ENCODE peak calls at places on chromosomes 5 and 9, in nine cellular contexts. One of them, this sample, is unnamed.

GRCh38 chr9:131747352-131747751 is 7.5 kb upstream of the RAPGEF1 start:
- DNase-seq in GM12865: peak; percentile 77
- DNase-seq in SK-N-SH: peak; percentile 52
- DNase-seq in foreskin keratinocyte: peak; percentile 43
- DNase-seq in Calu3: peak; percentile 17
- DNase-seq in endothelial cell of umbilical vein: peak; percentile 72
- DNase-seq in BE2C: peak; percentile 29
- DNase-seq in stomach: no peak
- DNase-seq in AG04450: no peak
- DNase-seq in this sample: no peak

GRCh38 chr9:121398374-121398773 is 28.3 kb upstream of the STOM start:
- DNase-seq in Calu3: no peak
- DNase-seq in BE2C: no peak
- DNase-seq in AG04450: peak; percentile 97
- DNase-seq in SK-N-SH: no peak
- DNase-seq in stomach: no peak
- DNase-seq in foreskin keratinocyte: peak; percentile 100
- DNase-seq in GM12865: no peak
- DNase-seq in endothelial cell of umbilical vein: peak; percentile 60
- DNase-seq in this sample: no peak

GRCh38 chr5:99122976-99123375 is 194.2 kb upstream of the CHD1 start:
- DNase-seq in GM12865: no peak
- DNase-seq in stomach: no peak
- DNase-seq in SK-N-SH: no peak
- DNase-seq in BE2C: no peak
- DNase-seq in Calu3: no peak
- DNase-seq in foreskin keratinocyte: peak; percentile 57
- DNase-seq in endothelial cell of umbilical vein: no peak
- DNase-seq in AG04450: no peak
- DNase-seq in this sample: no peak

GRCh38 chr9:21989440-21990189 is 4.6 kb downstream of the CDKN2A start:
- DNase-seq in endothelial cell of umbilical vein: no peak
- DNase-seq in foreskin keratinocyte: no peak
- DNase-seq in SK-N-SH: no peak
- DNase-seq in Calu3: peak; percentile 49
- DNase-seq in stomach: no peak
- DNase-seq in GM12865: no peak
- DNase-seq in BE2C: no peak
- DNase-seq in AG04450: no peak
- DNase-seq in this sample: no peak

GRCh38 chr5:134438268-134438622 is 26.6 kb upstream of the CDKN2AIPNL start:
- DNase-seq in GM12865: no peak
- DNase-seq in endothelial cell of umbilical vein: no peak
- DNase-seq in AG04450: no peak
- DNase-seq in SK-N-SH: no peak
- DNase-seq in BE2C: no peak
- DNase-seq in stomach: no peak
- DNase-seq in foreskin keratinocyte: peak; percentile 76
- DNase-seq in Calu3: no peak
- DNase-seq in this sample: no peak

GRCh38 chr5:154818459-154819116 is 31.8 kb downstream of the FAXDC2 start:
- DNase-seq in AG04450: no peak
- DNase-seq in Calu3: no peak
- DNase-seq in GM12865: no peak
- DNase-seq in SK-N-SH: no peak
- DNase-seq in BE2C: no peak
- DNase-seq in endothelial cell of umbilical vein: no peak
- DNase-seq in stomach: no peak
- DNase-seq in foreskin keratinocyte: no peak
- DNase-seq in this sample: no peak

GRCh38 chr5:114101153-114101552 is 260.7 kb upstream of the KCNN2 start:
- DNase-seq in stomach: no peak
- DNase-seq in foreskin keratinocyte: peak; percentile 27
- DNase-seq in BE2C: peak; percentile 37
- DNase-seq in GM12865: peak; percentile 40
- DNase-seq in AG04450: peak; percentile 20
- DNase-seq in endothelial cell of umbilical vein: peak; percentile 37
- DNase-seq in Calu3: peak; percentile 63
- DNase-seq in SK-N-SH: peak; percentile 12
- DNase-seq in this sample: peak; percentile 2

GRCh38 chr9:105246656-105247162 is 2.3 kb downstream of the SLC44A1 start:
- DNase-seq in AG04450: no peak
- DNase-seq in BE2C: no peak
- DNase-seq in SK-N-SH: no peak
- DNase-seq in foreskin keratinocyte: no peak
- DNase-seq in stomach: no peak
- DNase-seq in GM12865: no peak
- DNase-seq in Calu3: no peak
- DNase-seq in endothelial cell of umbilical vein: no peak
- DNase-seq in this sample: no peak

GRCh38 chr5:156687514-156687913 is 162.6 kb upstream of the PPP1R2B start:
- DNase-seq in endothelial cell of umbilical vein: no peak
- DNase-seq in BE2C: no peak
- DNase-seq in foreskin keratinocyte: no peak
- DNase-seq in SK-N-SH: no peak
- DNase-seq in AG04450: no peak
- DNase-seq in GM12865: no peak
- DNase-seq in stomach: no peak
- DNase-seq in Calu3: no peak
- DNase-seq in this sample: no peak

GRCh38 chr9:20197976-20198685 is 409.3 kb upstream of the SLC24A2 start:
- DNase-seq in foreskin keratinocyte: peak; percentile 74
- DNase-seq in Calu3: no peak
- DNase-seq in AG04450: no peak
- DNase-seq in stomach: no peak
- DNase-seq in BE2C: no peak
- DNase-seq in endothelial cell of umbilical vein: no peak
- DNase-seq in GM12865: peak; percentile 15
- DNase-seq in SK-N-SH: peak; percentile 10
- DNase-seq in this sample: no peak

GRCh38 chr9:131840220-131840619 is 100.3 kb upstream of the RAPGEF1 start:
- DNase-seq in foreskin keratinocyte: no peak
- DNase-seq in BE2C: no peak
- DNase-seq in stomach: no peak
- DNase-seq in SK-N-SH: no peak
- DNase-seq in AG04450: no peak
- DNase-seq in GM12865: no peak
- DNase-seq in endothelial cell of umbilical vein: no peak
- DNase-seq in Calu3: no peak
- DNase-seq in this sample: no peak

GRCh38 chr9:90860382-90860781 is 58.8 kb downstream of the SYK start:
- DNase-seq in SK-N-SH: no peak
- DNase-seq in endothelial cell of umbilical vein: no peak
- DNase-seq in AG04450: no peak
- DNase-seq in stomach: no peak
- DNase-seq in foreskin keratinocyte: no peak
- DNase-seq in BE2C: no peak
- DNase-seq in GM12865: no peak
- DNase-seq in Calu3: no peak
- DNase-seq in this sample: no peak

GRCh38 chr9:82410306-82410705 is 421.7 kb downstream of the SPATA31D1 start:
- DNase-seq in stomach: no peak
- DNase-seq in Calu3: peak; percentile 1
- DNase-seq in SK-N-SH: no peak
- DNase-seq in foreskin keratinocyte: peak; percentile 81
- DNase-seq in GM12865: peak; percentile 65
- DNase-seq in AG04450: peak; percentile 16
- DNase-seq in BE2C: no peak
- DNase-seq in endothelial cell of umbilical vein: no peak
- DNase-seq in this sample: no peak

GRCh38 chr5:148850836-148851235 is 24.4 kb downstream of the ADRB2 start:
- DNase-seq in AG04450: no peak
- DNase-seq in stomach: no peak
- DNase-seq in endothelial cell of umbilical vein: no peak
- DNase-seq in GM12865: no peak
- DNase-seq in Calu3: no peak
- DNase-seq in SK-N-SH: no peak
- DNase-seq in BE2C: no peak
- DNase-seq in foreskin keratinocyte: no peak
- DNase-seq in this sample: no peak

GRCh38 chr5:10333154-10334006 is 20.1 kb upstream of the MARCHF6 start:
- DNase-seq in BE2C: no peak
- DNase-seq in Calu3: peak; percentile 59
- DNase-seq in GM12865: no peak
- DNase-seq in AG04450: no peak
- DNase-seq in endothelial cell of umbilical vein: peak; percentile 39
- DNase-seq in stomach: peak; percentile 60
- DNase-seq in SK-N-SH: peak; percentile 63
- DNase-seq in foreskin keratinocyte: no peak
- DNase-seq in this sample: peak; percentile 61

GRCh38 chr5:78896128-78896527 is 89.0 kb downstream of the ARSB start:
- DNase-seq in BE2C: peak; percentile 43
- DNase-seq in foreskin keratinocyte: peak; percentile 39
- DNase-seq in SK-N-SH: no peak
- DNase-seq in stomach: no peak
- DNase-seq in Calu3: no peak
- DNase-seq in endothelial cell of umbilical vein: peak; percentile 38
- DNase-seq in GM12865: no peak
- DNase-seq in AG04450: peak; percentile 67
- DNase-seq in this sample: no peak

GRCh38 chr5:80140496-80140895 is 105.3 kb downstream of the THBS4 start:
- DNase-seq in foreskin keratinocyte: no peak
- DNase-seq in BE2C: no peak
- DNase-seq in stomach: no peak
- DNase-seq in Calu3: no peak
- DNase-seq in SK-N-SH: no peak
- DNase-seq in endothelial cell of umbilical vein: no peak
- DNase-seq in GM12865: no peak
- DNase-seq in AG04450: no peak
- DNase-seq in this sample: no peak

GRCh38 chr5:125311743-125312142 is 565.3 kb upstream of the ZNF608 start:
- DNase-seq in GM12865: no peak
- DNase-seq in AG04450: peak; percentile 59
- DNase-seq in foreskin keratinocyte: peak; percentile 92
- DNase-seq in BE2C: no peak
- DNase-seq in Calu3: no peak
- DNase-seq in stomach: no peak
- DNase-seq in SK-N-SH: no peak
- DNase-seq in endothelial cell of umbilical vein: peak; percentile 77
- DNase-seq in this sample: no peak

GRCh38 chr5:75389430-75389829 is 52.4 kb downstream of the HMGCR start:
- DNase-seq in stomach: no peak
- DNase-seq in SK-N-SH: no peak
- DNase-seq in endothelial cell of umbilical vein: no peak
- DNase-seq in Calu3: no peak
- DNase-seq in BE2C: no peak
- DNase-seq in GM12865: peak; percentile 18
- DNase-seq in AG04450: no peak
- DNase-seq in foreskin keratinocyte: no peak
- DNase-seq in this sample: no peak

GRCh38 chr5:6485441-6485840 is 36.8 kb downstream of the UBE2QL1 start:
- DNase-seq in SK-N-SH: no peak
- DNase-seq in foreskin keratinocyte: no peak
- DNase-seq in AG04450: no peak
- DNase-seq in Calu3: no peak
- DNase-seq in stomach: no peak
- DNase-seq in GM12865: peak; percentile 39
- DNase-seq in BE2C: no peak
- DNase-seq in endothelial cell of umbilical vein: no peak
- DNase-seq in this sample: no peak

GRCh38 chr9:967436-967835 is 9.0 kb upstream of the DMRT3 start:
- DNase-seq in BE2C: no peak
- DNase-seq in Calu3: no peak
- DNase-seq in AG04450: no peak
- DNase-seq in stomach: no peak
- DNase-seq in foreskin keratinocyte: no peak
- DNase-seq in SK-N-SH: no peak
- DNase-seq in GM12865: no peak
- DNase-seq in endothelial cell of umbilical vein: no peak
- DNase-seq in this sample: no peak

GRCh38 chr5:2143088-2143487 is 260.4 kb upstream of the IRX4 start:
- DNase-seq in Calu3: no peak
- DNase-seq in SK-N-SH: no peak
- DNase-seq in GM12865: no peak
- DNase-seq in stomach: no peak
- DNase-seq in foreskin keratinocyte: no peak
- DNase-seq in AG04450: no peak
- DNase-seq in BE2C: no peak
- DNase-seq in endothelial cell of umbilical vein: no peak
- DNase-seq in this sample: no peak

DNA sequence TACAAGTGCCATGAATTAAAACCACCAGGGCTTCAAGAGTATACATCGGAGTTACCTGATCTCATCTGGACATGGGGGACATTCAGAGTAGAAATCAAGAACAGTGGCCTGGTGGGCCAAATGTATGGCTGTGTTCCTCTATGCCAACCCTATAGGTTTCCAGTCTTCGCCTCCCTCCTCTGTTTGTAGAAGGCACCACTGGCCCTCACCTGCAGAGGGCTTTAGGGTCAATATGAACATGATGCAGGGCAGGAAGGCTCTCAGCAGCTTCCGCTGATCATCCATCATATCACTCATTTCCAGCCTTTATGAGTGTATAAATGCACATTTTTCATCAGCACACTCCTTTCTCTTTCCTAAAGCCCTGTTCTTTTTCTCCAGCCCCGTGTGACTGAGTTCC is 555.5 kb upstream of the BRINP1 start:
- DNase-seq in BE2C: no peak
- DNase-seq in Calu3: no peak
- DNase-seq in endothelial cell of umbilical vein: no peak
- DNase-seq in foreskin keratinocyte: no peak
- DNase-seq in SK-N-SH: no peak
- DNase-seq in GM12865: no peak
- DNase-seq in AG04450: no peak
- DNase-seq in stomach: no peak
- DNase-seq in this sample: no peak
- TF ChIP-seq CTCF in BE2C: no peak
- TF ChIP-seq CTCF in Calu3: no peak
- TF ChIP-seq CTCF in endothelial cell of umbilical vein: no peak
- TF ChIP-seq CTCF in foreskin keratinocyte: no peak
- TF ChIP-seq CTCF in SK-N-SH: no peak
- TF ChIP-seq CTCF in GM12865: no peak
- TF ChIP-seq CTCF in AG04450: no peak
- TF ChIP-seq CTCF in stomach: no peak
- TF ChIP-seq CTCF in this sample: no peak

GRCh38 chr5:181190711-181191525 is 14.1 kb downstream of the TRIM7 start:
- DNase-seq in Calu3: peak; percentile 59
- DNase-seq in BE2C: peak; percentile 70
- DNase-seq in GM12865: peak; percentile 70
- DNase-seq in SK-N-SH: peak; percentile 65
- DNase-seq in stomach: peak; percentile 48
- DNase-seq in foreskin keratinocyte: peak; percentile 42
- DNase-seq in endothelial cell of umbilical vein: no peak
- DNase-seq in AG04450: no peak
- DNase-seq in this sample: peak; percentile 66
- TF ChIP-seq CTCF in Calu3: peak; percentile 58
- TF ChIP-seq CTCF in BE2C: peak; percentile 35
- TF ChIP-seq CTCF in GM12865: peak; percentile 41
- TF ChIP-seq CTCF in SK-N-SH: peak; percentile 36
- TF ChIP-seq CTCF in stomach: no peak
- TF ChIP-seq CTCF in foreskin keratinocyte: peak; percentile 41
- TF ChIP-seq CTCF in endothelial cell of umbilical vein: peak; percentile 14
- TF ChIP-seq CTCF in AG04450: peak; percentile 14
- TF ChIP-seq CTCF in this sample: no peak

GRCh38 chr5:94830520-94830919 is 212.1 kb downstream of the SLF1 start:
- DNase-seq in SK-N-SH: peak; percentile 11
- DNase-seq in BE2C: peak; percentile 10
- DNase-seq in Calu3: no peak
- DNase-seq in foreskin keratinocyte: no peak
- DNase-seq in AG04450: no peak
- DNase-seq in GM12865: peak; percentile 14
- DNase-seq in stomach: no peak
- DNase-seq in endothelial cell of umbilical vein: peak; percentile 20
- DNase-seq in this sample: no peak
- TF ChIP-seq CTCF in SK-N-SH: peak; percentile 55
- TF ChIP-seq CTCF in BE2C: peak; percentile 65
- TF ChIP-seq CTCF in Calu3: no peak
- TF ChIP-seq CTCF in foreskin keratinocyte: peak; percentile 58
- TF ChIP-seq CTCF in AG04450: peak; percentile 27
- TF ChIP-seq CTCF in GM12865: peak; percentile 37
- TF ChIP-seq CTCF in stomach: no peak
- TF ChIP-seq CTCF in endothelial cell of umbilical vein: no peak
- TF ChIP-seq CTCF in this sample: peak; percentile 42

GRCh38 chr5:119315516-119315949 is 40.3 kb upstream of the TNFAIP8 start:
- DNase-seq in SK-N-SH: peak; percentile 38
- DNase-seq in Calu3: peak; percentile 35
- DNase-seq in foreskin keratinocyte: no peak
- DNase-seq in BE2C: no peak
- DNase-seq in AG04450: no peak
- DNase-seq in endothelial cell of umbilical vein: peak; percentile 43
- DNase-seq in stomach: no peak
- DNase-seq in GM12865: peak; percentile 85
- DNase-seq in this sample: no peak
- TF ChIP-seq CTCF in SK-N-SH: peak; percentile 41
- TF ChIP-seq CTCF in Calu3: peak; percentile 25
- TF ChIP-seq CTCF in foreskin keratinocyte: peak; percentile 71
- TF ChIP-seq CTCF in BE2C: peak; percentile 18
- TF ChIP-seq CTCF in AG04450: no peak
- TF ChIP-seq CTCF in endothelial cell of umbilical vein: peak; percentile 12
- TF ChIP-seq CTCF in stomach: no peak
- TF ChIP-seq CTCF in GM12865: peak; percentile 43
- TF ChIP-seq CTCF in this sample: no peak

This sample was measured in nephron progenitor cell.